ENCODE peak calls at places on chromosomes 3 and 15, in nine cellular contexts. E is fibroblast of the aortic adventitia; I is endothelial cell; O is astrocyte; F is ureter; W is Caki2; K is NCI-H2227 treated with DMSO at 0.1 percent for 48 hours; S is skeletal muscle cell; V is stimulated activated naive CD8-positive, alpha-beta T cell treated with anti-CD3 and anti-CD28 coated beads, Interleukin-15, amount 100 ng/mL, for 72 hours. R is an unnamed sample.

GRCh38 chr3:186307594-186307993 is 54.4 kb downstream of the DGKG start:
- DNase-seq in S (no peak), F (no peak), E (peak), W (peak), V (no peak), I (peak), O (peak), K (no peak), R (no peak)

GRCh38 chr3:190065204-190065603 is 55.5 kb downstream of the P3H2 start:
- DNase-seq in W (peak), V (no peak), I (no peak), E (no peak), O (no peak), S (no peak), K (no peak), F (no peak), R (no peak)

GRCh38 chr3:152961323-152961722 is 126.4 kb downstream of the P2RY1 start:
- DNase-seq in K (no peak), E (peak), I (peak), V (no peak), F (no peak), O (no peak), W (no peak), S (no peak), R (peak)

GRCh38 chr3:57910988-57911387 is 97.2 kb upstream of the FLNB start:
- DNase-seq in I (peak), F (no peak), V (no peak), E (peak), S (no peak), W (no peak), K (no peak), O (no peak), R (no peak)

GRCh38 chr3:100702082-100703014 is 6.9 kb upstream of the TFG start:
- DNase-seq in W (no peak), F (no peak), S (no peak), K (no peak), V (no peak), O (no peak), E (no peak), I (no peak), R (no peak)

GRCh38 chr3:197035577-197035976 is 6.0 kb upstream of the MELTF start:
- DNase-seq in F (no peak), O (no peak), W (no peak), K (no peak), E (peak), I (no peak), S (no peak), V (no peak), R (no peak)

GRCh38 chr3:60708191-60708975 is 542.9 kb downstream of the FHIT start:
- DNase-seq in F (no peak), S (peak), I (no peak), K (peak), W (peak), E (peak), V (no peak), O (peak), R (no peak)

GRCh38 chr15:70762469-70763119 is 764 bp downstream of the UACA start:
- DNase-seq in W (peak), I (peak), F (peak), O (peak), V (peak), S (no peak), E (peak), K (no peak), R (peak)

GRCh38 chr3:13080591-13080990 is 7.4 kb upstream of the IQSEC1 start:
- DNase-seq in S (no peak), E (peak), K (no peak), O (no peak), V (no peak), W (no peak), I (no peak), F (no peak), R (no peak)

GRCh38 chr3:171790574-171790897 is 19.7 kb downstream of the PLD1 start:
- DNase-seq in I (no peak), S (no peak), W (no peak), K (no peak), E (no peak), O (no peak), F (no peak), V (no peak), R (no peak)

GRCh38 chr3:146468234-146468931 is 978 bp downstream of the PLSCR2 start:
- DNase-seq in K (no peak), I (no peak), W (peak), E (peak), F (no peak), S (no peak), O (no peak), V (no peak), R (no peak)

GRCh38 chr3:122273498-122273897 is 51.5 kb upstream of the CSTA start:
- DNase-seq in S (no peak), W (no peak), I (no peak), F (no peak), E (no peak), K (no peak), V (no peak), O (no peak), R (no peak)

GRCh38 chr3:106392905-106393304 is 524.1 kb upstream of the CBLB start:
- DNase-seq in E (peak), O (peak), W (no peak), I (no peak), V (no peak), K (no peak), S (no peak), F (no peak), R (no peak)

GRCh38 chr15:90471769-90472168 is 58.0 kb upstream of the CRTC3 start:
- DNase-seq in K (no peak), F (no peak), I (no peak), W (no peak), O (no peak), E (no peak), S (no peak), V (no peak), R (no peak)

GRCh38 chr3:184299488-184300376 is 691 bp downstream of the PSMD2 start:
- DNase-seq in K (no peak), V (no peak), S (no peak), W (no peak), O (peak), E (peak), F (peak), I (no peak), R (no peak)

GRCh38 chr3:36635731-36636130 is 128.6 kb downstream of the DCLK3 start:
- DNase-seq in W (no peak), I (no peak), K (no peak), O (no peak), S (no peak), V (no peak), E (peak), F (no peak), R (no peak)

GRCh38 chr3:13781417-13781816 is 98.5 kb downstream of the WNT7A start:
- DNase-seq in W (no peak), E (no peak), S (no peak), V (no peak), O (no peak), I (no peak), K (no peak), F (no peak), R (no peak)

R was measured in left lobe of liver.